ENCODE peak calls at places on chromosomes 4 and X, in six cellular contexts. Q, P, Y, A, F and L are unnamed samples.

GRCh38 chrX:102651968-102652744 is 873 bp downstream of the GPRASP1 start:
- DNase-seq in Q (peak; percentile 30), P (no peak), Y (no peak), A (no peak), F (no peak), L (peak; percentile 18)

GRCh38 chr4:23438764-23439163 is 451.1 kb downstream of the PPARGC1A start:
- DNase-seq in Q (no peak), P (no peak), Y (no peak), A (no peak), F (no peak), L (no peak)

GRCh38 chr4:75634281-75634680 is 4.0 kb upstream of the CDKL2 start:
- DNase-seq in Q (no peak), P (no peak), Y (no peak), A (no peak), F (no peak), L (no peak)

GRCh38 chr4:52545099-52546069 is 113.7 kb downstream of the USP46 start:
- DNase-seq in Q (peak; percentile 48), P (peak; percentile 7), Y (peak; percentile 62), A (peak; percentile 75), F (peak; percentile 49), L (peak; percentile 71)

GRCh38 chr4:80306255-80306654 is 29.3 kb upstream of the CFAP299 start:
- DNase-seq in Q (no peak), P (no peak), Y (no peak), A (no peak), F (no peak), L (peak; percentile 6)

GRCh38 chr4:173168396-173169177 is at the start of gene GALNT7:
- DNase-seq in Q (peak; percentile 81), P (no peak), Y (peak; percentile 91), A (peak; percentile 86), F (no peak), L (peak; percentile 61)

GRCh38 chr4:159227984-159228383 is 125.1 kb downstream of the RAPGEF2 start:
- DNase-seq in Q (peak; percentile 30), P (no peak), Y (no peak), A (no peak), F (peak; percentile 3), L (peak; percentile 91)

GRCh38 chr4:94354474-94354896 is 11.8 kb upstream of the HPGDS start:
- DNase-seq in Q (no peak), P (no peak), Y (no peak), A (no peak), F (no peak), L (no peak)

GRCh38 chrX:68929332-68930150 is 100.7 kb downstream of the EFNB1 start:
- DNase-seq in Q (peak; percentile 14), P (no peak), Y (no peak), A (no peak), F (no peak), L (peak; percentile 57)

DNA sequence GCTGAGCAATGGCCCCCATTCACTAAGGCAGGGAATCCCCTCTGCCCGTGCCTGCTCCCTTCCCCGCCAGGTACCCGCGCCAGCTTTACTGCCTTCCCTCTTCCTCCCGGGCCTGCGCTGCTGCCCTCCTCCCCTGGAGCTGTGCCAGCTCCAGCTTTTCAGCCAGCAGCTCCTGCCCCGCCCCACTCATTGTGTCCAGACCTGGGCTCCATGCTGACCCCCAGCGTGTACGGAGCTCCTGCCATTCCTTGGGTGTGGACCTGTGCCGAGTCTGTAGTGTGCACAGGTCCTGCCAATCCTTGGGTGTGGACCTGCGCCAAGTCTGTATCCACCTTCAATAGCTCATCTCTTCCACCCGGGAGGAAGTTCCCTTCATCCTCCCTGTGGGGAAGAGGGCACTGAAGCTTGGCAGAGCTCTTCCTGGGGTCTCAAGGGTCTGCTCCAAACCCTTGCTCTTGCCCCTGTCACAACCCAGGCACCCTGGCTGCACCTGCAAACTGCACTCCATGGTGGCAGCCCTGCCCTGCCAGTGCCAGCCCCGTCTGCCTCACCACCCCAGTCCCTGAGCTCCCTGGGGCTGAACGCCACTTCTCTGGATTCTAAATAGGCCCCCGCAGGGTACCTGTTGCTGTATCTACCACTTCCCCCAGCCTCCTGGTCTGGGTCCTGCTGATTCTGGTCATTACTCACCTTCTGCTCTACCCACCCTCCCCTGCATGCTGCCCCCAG is 63.9 kb downstream of the TRMT44 start:
- DNase-seq in Q (no peak), P (no peak), Y (no peak), A (no peak), F (peak; percentile 10), L (no peak)
- TF ChIP-seq MYC in Q (no peak), P (no peak), Y (no peak), A (no peak), F (no peak), L (no peak)

GRCh38 chr4:7763788-7764187 is 175.9 kb downstream of the AFAP1 start:
- DNase-seq in Q (peak; percentile 11), P (no peak), Y (no peak), A (no peak), F (no peak), L (peak; percentile 21)
- TF ChIP-seq MYC in Q (no peak), P (no peak), Y (no peak), A (no peak), F (no peak), L (no peak)

GRCh38 chr4:108512615-108513505 is 107.5 kb upstream of the RPL34 start:
- DNase-seq in Q (peak; percentile 11), P (no peak), Y (peak; percentile 3), A (peak; percentile 26), F (peak; percentile 29), L (peak; percentile 23)
- TF ChIP-seq MYC in Q (no peak), P (no peak), Y (no peak), A (no peak), F (no peak), L (no peak)

DNA sequence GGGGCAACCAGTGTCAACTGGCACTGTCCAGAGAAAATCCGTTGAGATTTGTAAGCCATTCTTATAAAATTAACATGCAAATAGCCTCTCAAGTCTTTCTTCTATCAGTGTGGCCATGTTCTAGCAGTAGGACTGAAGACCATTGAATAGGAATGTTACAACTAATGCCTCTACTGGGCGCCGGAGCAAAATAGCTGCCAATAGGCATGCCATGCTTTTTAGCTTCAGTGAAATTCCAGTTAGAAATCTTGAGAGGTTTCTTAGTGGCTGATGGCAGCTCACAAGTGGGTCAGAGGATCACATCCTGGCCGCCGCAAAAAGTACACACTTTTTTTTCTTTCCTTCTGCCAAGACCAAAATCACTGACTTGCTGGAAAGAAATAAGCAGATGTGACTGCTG is 293.0 kb downstream of the TENM3 start:
- DNase-seq in Q (no peak), P (no peak), Y (no peak), A (no peak), F (no peak), L (no peak)
- TF ChIP-seq MYC in Q (no peak), P (no peak), Y (no peak), A (no peak), F (no peak), L (no peak)

DNA sequence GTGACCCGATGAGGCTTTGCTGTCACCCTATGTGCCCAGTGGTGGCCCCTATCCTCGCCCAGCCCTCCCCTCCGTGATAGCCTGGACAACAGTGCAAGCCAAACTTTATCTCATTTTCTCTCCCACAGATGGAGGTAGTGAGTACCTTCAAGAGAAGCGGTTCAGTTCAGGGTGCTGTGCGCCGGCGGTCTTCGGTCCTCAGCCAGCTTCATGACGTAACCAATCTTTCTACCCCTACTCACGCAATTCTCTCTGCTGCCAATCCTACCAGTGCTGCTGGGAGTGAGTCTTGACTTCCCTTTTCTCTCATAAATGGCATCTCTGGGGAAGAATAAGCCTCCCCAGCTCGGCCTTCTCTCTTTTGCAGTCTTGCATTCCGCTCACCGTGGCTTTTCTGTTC is 29.5 kb downstream of the CCNQ start:
- DNase-seq in Q (no peak), P (no peak), Y (peak; percentile 92), A (peak; percentile 39), F (peak; percentile 5), L (no peak)
- TF ChIP-seq MYC in Q (no peak), P (no peak), Y (no peak), A (no peak), F (no peak), L (no peak)

GRCh38 chr4:105710012-105710600 is 1.5 kb downstream of the GSTCD start:
- DNase-seq in Q (no peak), P (no peak), Y (no peak), A (no peak), F (no peak), L (no peak)

GRCh38 chr4:105710678-105711077 is 2.1 kb downstream of the GSTCD start:
- DNase-seq in Q (no peak), P (no peak), Y (no peak), A (no peak), F (no peak), L (no peak)

GRCh38 chr4:105714071-105714521 is 5.5 kb downstream of the GSTCD start:
- DNase-seq in Q (no peak), P (no peak), Y (peak; percentile 51), A (no peak), F (no peak), L (no peak)

GRCh38 chr4:105714932-105715331 is 6.3 kb downstream of the GSTCD start:
- DNase-seq in Q (no peak), P (no peak), Y (no peak), A (no peak), F (no peak), L (no peak)

GRCh38 chr4:105712766-105713165 is 4.2 kb downstream of the GSTCD start:
- DNase-seq in Q (no peak), P (no peak), Y (no peak), A (no peak), F (no peak), L (no peak)
- TF ChIP-seq MYC in Q (no peak), P (no peak), Y (no peak), A (no peak), F (no peak), L (no peak)

GRCh38 chrX:149948001-149948400 is 9.7 kb upstream of the EOLA2 start:
- DNase-seq in Q (no peak), P (no peak), Y (no peak), A (no peak), F (no peak), L (no peak)

GRCh38 chrX:149949743-149950436 is 11.6 kb upstream of the EOLA2 start:
- DNase-seq in Q (no peak), P (no peak), Y (no peak), A (no peak), F (no peak), L (no peak)

GRCh38 chrX:149950681-149951080 is 12.4 kb upstream of the EOLA2 start:
- DNase-seq in Q (peak; percentile 55), P (no peak), Y (peak; percentile 47), A (peak; percentile 12), F (peak; percentile 16), L (peak; percentile 62)
- TF ChIP-seq MYC in Q (no peak), P (no peak), Y (no peak), A (no peak), F (no peak), L (no peak)